ENCODE peak calls at places on chromosomes 4 and X, in eight cellular contexts. F is left ventricle myocardium inferior, O is osteoblast, T is astrocyte of the cerebellum, H is left lung, I is lung, G is brain microvascular endothelial cell, D is fibroblast of the aortic adventitia. K is an unnamed sample.

GRCh38 chr4:148649669-148650331 is 207.6 kb upstream of the NR3C2 start:
- DNase-seq in T (no peak), I (no peak), O (no peak), D (peak), G (no peak), F (no peak), H (no peak), K (peak)

GRCh38 chr4:77617203-77617602 is 11.6 kb downstream of the CXCL13 start:
- DNase-seq in F (no peak), H (no peak), O (no peak), T (no peak), D (no peak), G (no peak), I (no peak), K (peak)

GRCh38 chrX:139933904-139934303 is 1.1 kb upstream of the ATP11C start:
- DNase-seq in H (no peak), I (no peak), F (no peak), G (no peak), O (peak), T (no peak), D (no peak), K (no peak)

GRCh38 chrX:24371391-24371972 is 11.0 kb downstream of the SUPT20HL1 start:
- DNase-seq in G (peak), F (peak), D (peak), H (peak), O (peak), T (peak), I (peak), K (peak)

GRCh38 chr4:39232100-39232499 is 49.8 kb downstream of the WDR19 start:
- DNase-seq in G (no peak), I (no peak), H (no peak), O (no peak), F (no peak), D (no peak), T (no peak), K (no peak)

GRCh38 chr4:126762651-126763247 is 870.0 kb upstream of the INTU start:
- DNase-seq in H (no peak), F (no peak), D (no peak), I (no peak), G (no peak), T (no peak), O (no peak), K (no peak)

GRCh38 chr4:76486588-76487276 is 51.7 kb downstream of the SHROOM3 start:
- DNase-seq in O (peak), D (no peak), I (no peak), G (no peak), H (no peak), T (no peak), F (no peak), K (no peak)

GRCh38 chr4:70670332-70671014 is 4.2 kb upstream of the JCHAIN start:
- DNase-seq in F (no peak), H (no peak), T (no peak), D (peak), G (no peak), O (peak), I (no peak), K (peak)

GRCh38 chr4:97624204-97624603 is 519.1 kb downstream of the STPG2 start:
- DNase-seq in H (no peak), O (no peak), F (no peak), T (no peak), I (no peak), D (no peak), G (no peak), K (no peak)

GRCh38 chr4:57048590-57049304 is 61.4 kb downstream of the IGFBP7 start:
- DNase-seq in G (no peak), I (no peak), H (no peak), T (no peak), F (no peak), O (no peak), D (no peak), K (peak)

GRCh38 chr4:15398001-15398400 is 29.8 kb upstream of the C1QTNF7 start:
- DNase-seq in G (no peak), D (no peak), T (no peak), I (no peak), F (no peak), O (peak), H (no peak), K (no peak)

GRCh38 chr4:1376841-1377605 is 29.2 kb downstream of the NKX1-1 start:
- DNase-seq in D (no peak), F (peak), G (no peak), O (no peak), H (no peak), I (no peak), T (no peak), K (no peak)

GRCh38 chr4:52199574-52200338 is 148.7 kb downstream of the SPATA18 start:
- DNase-seq in I (no peak), G (peak), F (no peak), H (no peak), T (peak), D (peak), O (peak), K (peak)

GRCh38 chr4:113157086-113157857 is 107.8 kb downstream of the ANK2 start:
- DNase-seq in T (no peak), F (no peak), D (no peak), G (no peak), O (no peak), H (no peak), I (no peak), K (no peak)

GRCh38 chr4:113394730-113395530 is 345.5 kb downstream of the ANK2 start:
- DNase-seq in H (peak), G (peak), I (peak), O (no peak), F (no peak), T (peak), D (peak), K (peak)

GRCh38 chr4:111941957-111942356 is 203.3 kb upstream of the FAM241A start:
- DNase-seq in O (no peak), I (no peak), F (no peak), H (no peak), T (no peak), G (no peak), D (no peak), K (no peak)

GRCh38 chrX:125998432-125998831 is 167.7 kb downstream of the DCAF12L2 start:
- DNase-seq in G (peak), F (no peak), I (no peak), T (no peak), H (no peak), O (no peak), D (no peak), K (no peak)

GRCh38 chr4:150381671-150382427 is 200.1 kb upstream of the MAB21L2 start:
- DNase-seq in H (no peak), O (peak), G (peak), F (no peak), T (no peak), I (no peak), D (peak), K (peak)

GRCh38 chr4:164596318-164596878 is 157.5 kb upstream of the SMIM31 start:
- DNase-seq in H (no peak), G (no peak), O (no peak), T (no peak), D (no peak), I (no peak), F (no peak), K (no peak)

GRCh38 chr4:8182858-8183725 is 16.0 kb upstream of the SH3TC1 start:
- DNase-seq in F (peak), G (peak), O (peak), H (peak), I (peak), T (peak), D (peak), K (peak)

GRCh38 chr4:7206385-7206784 is 14.0 kb downstream of the SORCS2 start:
- DNase-seq in I (no peak), G (peak), O (peak), H (peak), D (peak), T (no peak), F (peak), K (peak)

GRCh38 chrX:7943600-7944245 is 16.5 kb upstream of the PNPLA4 start:
- DNase-seq in G (no peak), T (no peak), H (no peak), D (no peak), I (no peak), F (no peak), O (no peak), K (no peak)

GRCh38 chr4:12987284-12987683 is 496.9 kb downstream of the RAB28 start:
- DNase-seq in H (no peak), G (no peak), O (no peak), D (no peak), I (no peak), F (no peak), T (no peak), K (no peak)

GRCh38 chr4:21512351-21512750 is 436.2 kb downstream of the KCNIP4 start:
- DNase-seq in G (peak), I (no peak), H (no peak), T (peak), D (peak), F (no peak), O (no peak), K (peak)
- TF ChIP-seq CTCF in G (peak), I (no peak), H (no peak), T (peak), D (peak), F (peak), O (peak), K (peak)

GRCh38 chrX:22081475-22082092 is 49.5 kb downstream of the PHEX start:
- DNase-seq in G (peak), H (peak), I (peak), F (peak), T (peak), D (peak), O (no peak), K (peak)

GRCh38 chrX:22073928-22074327 is 41.8 kb downstream of the PHEX start:
- DNase-seq in I (no peak), F (no peak), T (no peak), G (no peak), H (no peak), O (no peak), D (no peak), K (no peak)

GRCh38 chrX:22078117-22078516 is 46.0 kb downstream of the PHEX start:
- DNase-seq in D (no peak), F (no peak), O (no peak), H (no peak), I (no peak), T (no peak), G (no peak), K (peak)
- H3K4me3 ChIP-seq in D (no peak), F (no peak), O (no peak), H (no peak), I (no peak), T (no peak), G (no peak), K (no peak)

DNA sequence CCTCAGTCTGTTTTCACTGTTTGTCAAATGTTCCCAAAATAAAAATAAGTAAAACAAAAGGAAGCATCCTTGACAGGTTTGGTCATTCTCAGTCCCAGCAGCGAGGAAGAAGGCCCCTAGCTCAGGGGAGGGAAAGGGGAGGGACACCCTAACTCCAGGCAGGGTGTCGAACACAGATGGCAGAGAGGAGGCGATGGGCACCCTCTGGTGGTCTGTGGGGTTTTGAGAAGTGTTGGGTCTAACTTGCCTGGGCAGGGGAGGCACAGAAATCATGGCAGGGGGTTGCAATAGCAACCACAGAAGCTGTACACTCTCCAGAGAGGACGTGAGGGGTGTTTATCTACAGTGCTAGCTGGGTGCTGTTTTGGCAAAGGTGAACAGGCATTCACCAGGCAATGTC is 229.8 kb upstream of the SFRP2 start:
- DNase-seq in H (no peak), T (no peak), D (no peak), O (no peak), F (no peak), I (no peak), G (no peak), K (no peak)
- TF ChIP-seq CTCF in H (no peak), T (peak), D (no peak), O (no peak), F (no peak), I (no peak), G (peak), K (no peak)

DNA sequence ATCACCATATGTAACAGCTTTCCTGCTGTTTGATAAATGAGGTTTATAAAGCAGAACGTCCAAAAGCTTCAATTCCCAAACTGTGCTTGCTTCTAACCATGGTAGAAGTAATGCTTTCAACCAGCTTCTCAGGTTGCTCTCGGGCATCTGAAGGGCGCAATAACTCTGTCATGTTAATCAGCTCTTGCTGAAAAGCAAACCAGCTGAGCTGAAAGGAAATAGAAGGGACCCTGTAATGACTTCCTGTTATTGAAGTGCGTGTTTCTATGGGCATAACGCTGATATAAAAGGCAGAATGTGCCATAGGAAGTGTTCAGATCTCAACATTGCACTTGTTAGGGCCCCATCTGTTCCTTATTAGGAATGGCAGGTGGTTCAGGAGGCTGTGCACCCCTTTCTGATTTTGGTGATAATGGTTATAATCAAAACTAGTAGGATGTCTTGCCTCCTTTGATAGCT is 21.2 kb downstream of the HERC3 start:
- DNase-seq in I (no peak), O (no peak), G (no peak), F (no peak), H (no peak), D (no peak), T (no peak), K (no peak)
- H3K4me3 ChIP-seq in I (no peak), O (no peak), G (no peak), F (peak), H (no peak), D (no peak), T (no peak), K (no peak)

DNA sequence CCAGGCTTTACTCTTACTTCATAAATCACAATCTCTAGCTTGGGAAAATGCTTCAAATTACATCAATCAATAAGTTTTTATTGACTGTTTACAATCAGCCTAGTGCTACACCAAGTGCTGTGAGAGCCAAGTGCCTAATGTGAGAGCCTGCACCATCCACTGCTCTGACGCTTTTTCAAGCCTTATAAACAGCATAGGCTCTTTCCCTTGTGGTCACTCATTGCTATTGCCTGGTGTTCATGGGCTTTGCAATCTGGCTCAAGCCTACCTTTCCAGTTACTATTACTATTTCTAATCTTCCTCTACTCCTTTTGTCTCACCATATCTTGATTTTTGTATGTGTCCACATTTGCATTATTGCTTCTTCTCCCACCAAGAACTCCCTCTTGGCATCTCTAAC is 77.0 kb downstream of the REELD1 start:
- DNase-seq in D (no peak), T (no peak), G (no peak), O (no peak), H (no peak), F (no peak), I (no peak), K (no peak)
- TF ChIP-seq CTCF in D (no peak), T (no peak), G (peak), O (no peak), H (no peak), F (no peak), I (no peak), K (no peak)

GRCh38 chrX:96692454-96692853 is 7.8 kb downstream of the DIAPH2 start:
- DNase-seq in D (peak), G (no peak), O (no peak), H (no peak), F (no peak), I (no peak), T (no peak), K (peak)
- H3K4me3 ChIP-seq in D (no peak), G (no peak), O (no peak), H (no peak), F (no peak), I (no peak), T (no peak), K (no peak)

GRCh38 chrX:132676102-132676501 is 187.3 kb upstream of the MBNL3 start:
- DNase-seq in H (no peak), O (no peak), T (no peak), F (no peak), I (no peak), D (no peak), G (no peak), K (no peak)

GRCh38 chrX:132677233-132677716 is 188.4 kb upstream of the MBNL3 start:
- DNase-seq in T (no peak), G (no peak), I (no peak), O (no peak), H (no peak), D (no peak), F (no peak), K (no peak)

GRCh38 chrX:132671229-132671641 is 182.4 kb upstream of the MBNL3 start:
- DNase-seq in T (no peak), I (no peak), H (no peak), D (no peak), G (peak), F (no peak), O (no peak), K (peak)

GRCh38 chrX:132676561-132677186 is 187.8 kb upstream of the MBNL3 start:
- DNase-seq in F (no peak), O (peak), I (no peak), H (no peak), G (no peak), D (no peak), T (no peak), K (no peak)
- TF ChIP-seq CTCF in F (no peak), O (no peak), I (no peak), H (no peak), G (peak), D (no peak), T (no peak), K (no peak)

GRCh38 chrX:112081781-112082482 is 644 bp downstream of the TRPC5 start:
- DNase-seq in T (no peak), G (no peak), F (no peak), D (no peak), H (no peak), I (no peak), O (peak), K (no peak)
- H3K4me3 ChIP-seq in T (peak), G (no peak), F (no peak), D (no peak), H (no peak), I (no peak), O (no peak), K (no peak)

DNA sequence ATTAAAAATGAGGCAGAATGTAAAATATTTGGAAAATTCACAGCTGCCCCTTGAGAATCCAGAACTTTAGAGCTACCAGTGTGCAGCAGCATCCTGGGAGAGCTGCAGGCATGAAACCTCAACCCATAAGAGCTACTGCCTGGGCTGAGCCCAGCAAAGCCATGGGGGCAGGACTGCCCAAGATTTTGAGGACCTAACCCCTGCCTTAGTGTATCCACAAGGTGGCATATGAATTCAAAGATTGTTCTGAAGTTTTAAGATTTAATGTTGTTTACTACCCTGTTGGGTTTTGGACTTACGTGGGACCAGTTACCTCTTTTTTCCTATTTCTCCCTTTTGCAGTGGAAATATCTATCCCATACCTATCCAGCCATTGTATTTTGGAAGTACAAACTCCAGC is 26.4 kb downstream of the CASP6 start:
- DNase-seq in T (no peak), D (no peak), O (no peak), G (no peak), I (no peak), H (no peak), F (no peak), K (no peak)
- TF ChIP-seq CTCF in T (peak), D (no peak), O (no peak), G (peak), I (no peak), H (no peak), F (no peak), K (no peak)

DNA sequence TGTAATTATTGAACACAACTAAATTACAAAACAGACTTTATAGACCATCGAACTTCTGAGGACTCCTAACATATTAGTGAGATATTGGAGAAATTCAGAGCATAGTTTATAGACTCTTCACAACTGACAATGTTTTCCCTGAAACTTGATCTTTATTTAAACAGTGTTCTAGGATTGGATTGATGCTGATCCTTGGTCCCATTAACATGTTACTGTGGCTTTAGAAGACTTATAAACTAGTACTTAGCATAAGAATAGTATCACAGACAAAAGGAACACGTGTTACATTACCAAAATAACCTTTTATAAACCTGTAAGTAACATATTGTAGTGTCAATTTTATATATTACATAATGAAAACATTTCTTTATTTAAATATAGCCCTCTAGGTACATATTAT is 689.6 kb downstream of the CCSER1 start:
- DNase-seq in O (no peak), G (no peak), F (no peak), H (no peak), I (no peak), T (no peak), D (no peak), K (no peak)
- H3K4me3 ChIP-seq in O (no peak), G (no peak), F (no peak), H (no peak), I (no peak), T (no peak), D (no peak), K (no peak)

K was measured in AG10803.